ENCODE peak calls at places on chromosomes 1 and 21, in nine cellular contexts. One of them, this sample, is unnamed.

GRCh38 chr21:46320331-46320801 is 3.3 kb downstream of the C21orf58 start:
- DNase-seq in left ventricle myocardium inferior: no peak
- DNase-seq in AG10803: no peak
- DNase-seq in PC-3: no peak
- DNase-seq in fibroblast of lung: no peak
- DNase-seq in RWPE1: no peak
- DNase-seq in GM12865: no peak
- DNase-seq in fibroblast of mammary gland: peak
- DNase-seq in activated CD8-positive, alpha-beta T cell treated with anti-CD3 and anti-CD28 coated beads for 36 hours: no peak
- DNase-seq in this sample: no peak

GRCh38 chr1:197320991-197321531 is 53.0 kb downstream of the CRB1 start:
- DNase-seq in left ventricle myocardium inferior: no peak
- DNase-seq in AG10803: peak
- DNase-seq in PC-3: peak
- DNase-seq in fibroblast of lung: peak
- DNase-seq in RWPE1: peak
- DNase-seq in GM12865: no peak
- DNase-seq in fibroblast of mammary gland: peak
- DNase-seq in activated CD8-positive, alpha-beta T cell treated with anti-CD3 and anti-CD28 coated beads for 36 hours: no peak
- DNase-seq in this sample: peak

GRCh38 chr1:117780981-117781475 is 148.4 kb downstream of the GDAP2 start:
- DNase-seq in left ventricle myocardium inferior: no peak
- DNase-seq in AG10803: peak
- DNase-seq in PC-3: no peak
- DNase-seq in fibroblast of lung: peak
- DNase-seq in RWPE1: no peak
- DNase-seq in GM12865: no peak
- DNase-seq in fibroblast of mammary gland: peak
- DNase-seq in activated CD8-positive, alpha-beta T cell treated with anti-CD3 and anti-CD28 coated beads for 36 hours: no peak
- DNase-seq in this sample: no peak

GRCh38 chr1:45508295-45509151 is 8.4 kb downstream of the MMACHC start:
- DNase-seq in left ventricle myocardium inferior: no peak
- DNase-seq in AG10803: no peak
- DNase-seq in PC-3: no peak
- DNase-seq in fibroblast of lung: peak
- DNase-seq in RWPE1: no peak
- DNase-seq in GM12865: no peak
- DNase-seq in fibroblast of mammary gland: peak
- DNase-seq in activated CD8-positive, alpha-beta T cell treated with anti-CD3 and anti-CD28 coated beads for 36 hours: no peak
- DNase-seq in this sample: no peak

GRCh38 chr1:248736992-248737391 is 18.6 kb downstream of the LYPD8 start:
- DNase-seq in left ventricle myocardium inferior: no peak
- DNase-seq in AG10803: no peak
- DNase-seq in PC-3: no peak
- DNase-seq in fibroblast of lung: no peak
- DNase-seq in RWPE1: no peak
- DNase-seq in GM12865: no peak
- DNase-seq in fibroblast of mammary gland: no peak
- DNase-seq in activated CD8-positive, alpha-beta T cell treated with anti-CD3 and anti-CD28 coated beads for 36 hours: no peak
- DNase-seq in this sample: no peak

GRCh38 chr1:41784516-41785279 is 134.0 kb downstream of the HIVEP3 start:
- DNase-seq in left ventricle myocardium inferior: no peak
- DNase-seq in AG10803: peak
- DNase-seq in PC-3: peak
- DNase-seq in fibroblast of lung: no peak
- DNase-seq in RWPE1: no peak
- DNase-seq in GM12865: no peak
- DNase-seq in fibroblast of mammary gland: peak
- DNase-seq in activated CD8-positive, alpha-beta T cell treated with anti-CD3 and anti-CD28 coated beads for 36 hours: no peak
- DNase-seq in this sample: no peak

GRCh38 chr21:44701023-44701400 is 4.0 kb downstream of the KRTAP10-12 start:
- DNase-seq in left ventricle myocardium inferior: no peak
- DNase-seq in AG10803: no peak
- DNase-seq in PC-3: no peak
- DNase-seq in fibroblast of lung: no peak
- DNase-seq in RWPE1: no peak
- DNase-seq in GM12865: no peak
- DNase-seq in fibroblast of mammary gland: no peak
- DNase-seq in activated CD8-positive, alpha-beta T cell treated with anti-CD3 and anti-CD28 coated beads for 36 hours: no peak
- DNase-seq in this sample: no peak

GRCh38 chr1:147504801-147505303 is 36.4 kb upstream of the BCL9 start:
- DNase-seq in left ventricle myocardium inferior: no peak
- DNase-seq in AG10803: peak
- DNase-seq in PC-3: peak
- DNase-seq in fibroblast of lung: peak
- DNase-seq in RWPE1: no peak
- DNase-seq in GM12865: no peak
- DNase-seq in fibroblast of mammary gland: no peak
- DNase-seq in activated CD8-positive, alpha-beta T cell treated with anti-CD3 and anti-CD28 coated beads for 36 hours: no peak
- DNase-seq in this sample: peak

GRCh38 chr21:37530901-37531351 is 164.4 kb downstream of the DYRK1A start:
- DNase-seq in left ventricle myocardium inferior: no peak
- DNase-seq in AG10803: no peak
- DNase-seq in PC-3: no peak
- DNase-seq in fibroblast of lung: no peak
- DNase-seq in RWPE1: no peak
- DNase-seq in GM12865: no peak
- DNase-seq in fibroblast of mammary gland: no peak
- DNase-seq in activated CD8-positive, alpha-beta T cell treated with anti-CD3 and anti-CD28 coated beads for 36 hours: no peak
- DNase-seq in this sample: no peak

GRCh38 chr1:24762133-24762676 is 17.0 kb downstream of the CLIC4 start:
- DNase-seq in left ventricle myocardium inferior: no peak
- DNase-seq in AG10803: no peak
- DNase-seq in PC-3: no peak
- DNase-seq in fibroblast of lung: no peak
- DNase-seq in RWPE1: no peak
- DNase-seq in GM12865: no peak
- DNase-seq in fibroblast of mammary gland: peak
- DNase-seq in activated CD8-positive, alpha-beta T cell treated with anti-CD3 and anti-CD28 coated beads for 36 hours: no peak
- DNase-seq in this sample: no peak

GRCh38 chr1:171179323-171180227 is 5.5 kb upstream of the FMO2 start:
- DNase-seq in left ventricle myocardium inferior: no peak
- DNase-seq in AG10803: no peak
- DNase-seq in PC-3: no peak
- DNase-seq in fibroblast of lung: no peak
- DNase-seq in RWPE1: no peak
- DNase-seq in GM12865: no peak
- DNase-seq in fibroblast of mammary gland: no peak
- DNase-seq in activated CD8-positive, alpha-beta T cell treated with anti-CD3 and anti-CD28 coated beads for 36 hours: no peak
- DNase-seq in this sample: no peak

GRCh38 chr1:171180671-171181070 is 4.4 kb upstream of the FMO2 start:
- DNase-seq in left ventricle myocardium inferior: no peak
- DNase-seq in AG10803: no peak
- DNase-seq in PC-3: no peak
- DNase-seq in fibroblast of lung: peak
- DNase-seq in RWPE1: no peak
- DNase-seq in GM12865: no peak
- DNase-seq in fibroblast of mammary gland: no peak
- DNase-seq in activated CD8-positive, alpha-beta T cell treated with anti-CD3 and anti-CD28 coated beads for 36 hours: no peak
- DNase-seq in this sample: no peak

GRCh38 chr1:171188388-171189266 is 3.5 kb downstream of the FMO2 start:
- DNase-seq in left ventricle myocardium inferior: peak
- DNase-seq in AG10803: peak
- DNase-seq in PC-3: peak
- DNase-seq in fibroblast of lung: peak
- DNase-seq in RWPE1: peak
- DNase-seq in GM12865: peak
- DNase-seq in fibroblast of mammary gland: peak
- DNase-seq in activated CD8-positive, alpha-beta T cell treated with anti-CD3 and anti-CD28 coated beads for 36 hours: peak
- DNase-seq in this sample: peak

GRCh38 chr1:171185064-171185463 is at the start of gene FMO2:
- DNase-seq in left ventricle myocardium inferior: no peak
- DNase-seq in AG10803: no peak
- DNase-seq in PC-3: no peak
- DNase-seq in fibroblast of lung: peak
- DNase-seq in RWPE1: no peak
- DNase-seq in GM12865: no peak
- DNase-seq in fibroblast of mammary gland: peak
- DNase-seq in activated CD8-positive, alpha-beta T cell treated with anti-CD3 and anti-CD28 coated beads for 36 hours: no peak
- DNase-seq in this sample: no peak
- TF ChIP-seq CTCF in left ventricle myocardium inferior: no peak
- TF ChIP-seq CTCF in AG10803: no peak
- TF ChIP-seq CTCF in PC-3: no peak
- TF ChIP-seq CTCF in fibroblast of lung: no peak
- TF ChIP-seq CTCF in RWPE1: no peak
- TF ChIP-seq CTCF in GM12865: no peak
- TF ChIP-seq CTCF in fibroblast of mammary gland: no peak
- TF ChIP-seq CTCF in activated CD8-positive, alpha-beta T cell treated with anti-CD3 and anti-CD28 coated beads for 36 hours: no peak
- TF ChIP-seq CTCF in this sample: no peak

GRCh38 chr1:29906927-29907326 is 670.6 kb downstream of the PTPRU start:
- DNase-seq in left ventricle myocardium inferior: no peak
- DNase-seq in AG10803: no peak
- DNase-seq in PC-3: no peak
- DNase-seq in fibroblast of lung: no peak
- DNase-seq in RWPE1: no peak
- DNase-seq in GM12865: no peak
- DNase-seq in fibroblast of mammary gland: no peak
- DNase-seq in activated CD8-positive, alpha-beta T cell treated with anti-CD3 and anti-CD28 coated beads for 36 hours: no peak
- DNase-seq in this sample: no peak

GRCh38 chr1:29916656-29917369 is 680.5 kb downstream of the PTPRU start:
- DNase-seq in left ventricle myocardium inferior: no peak
- DNase-seq in AG10803: no peak
- DNase-seq in PC-3: no peak
- DNase-seq in fibroblast of lung: no peak
- DNase-seq in RWPE1: no peak
- DNase-seq in GM12865: no peak
- DNase-seq in fibroblast of mammary gland: no peak
- DNase-seq in activated CD8-positive, alpha-beta T cell treated with anti-CD3 and anti-CD28 coated beads for 36 hours: no peak
- DNase-seq in this sample: no peak

DNA sequence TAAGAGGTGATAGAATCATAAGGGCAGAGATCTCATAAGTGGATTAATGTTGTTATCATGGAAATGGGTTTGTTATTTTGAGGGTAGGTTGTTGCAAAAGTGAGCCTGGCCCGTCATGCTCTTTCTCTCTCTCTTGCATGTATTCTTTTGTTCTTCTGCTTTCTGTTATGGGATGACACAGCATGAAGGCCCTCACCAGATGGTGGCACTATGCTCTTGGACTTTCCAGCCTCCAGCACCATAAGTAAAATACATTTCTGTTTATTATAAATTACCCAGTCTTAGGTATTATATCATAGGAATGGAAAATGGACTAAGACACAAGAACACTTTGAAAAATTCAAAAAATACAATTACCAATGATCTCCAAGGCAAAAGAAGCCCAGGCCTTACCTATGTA is 676.1 kb downstream of the PTPRU start:
- DNase-seq in left ventricle myocardium inferior: no peak
- DNase-seq in AG10803: peak
- DNase-seq in PC-3: peak
- DNase-seq in fibroblast of lung: peak
- DNase-seq in RWPE1: no peak
- DNase-seq in GM12865: peak
- DNase-seq in fibroblast of mammary gland: peak
- DNase-seq in activated CD8-positive, alpha-beta T cell treated with anti-CD3 and anti-CD28 coated beads for 36 hours: peak
- DNase-seq in this sample: peak
- TF ChIP-seq CTCF in left ventricle myocardium inferior: peak
- TF ChIP-seq CTCF in AG10803: peak
- TF ChIP-seq CTCF in PC-3: peak
- TF ChIP-seq CTCF in fibroblast of lung: peak
- TF ChIP-seq CTCF in RWPE1: peak
- TF ChIP-seq CTCF in GM12865: peak
- TF ChIP-seq CTCF in fibroblast of mammary gland: peak
- TF ChIP-seq CTCF in activated CD8-positive, alpha-beta T cell treated with anti-CD3 and anti-CD28 coated beads for 36 hours: no peak
- TF ChIP-seq CTCF in this sample: peak

GRCh38 chr1:55329826-55330432 is 114.8 kb upstream of the USP24 start:
- DNase-seq in left ventricle myocardium inferior: no peak
- DNase-seq in AG10803: no peak
- DNase-seq in PC-3: no peak
- DNase-seq in fibroblast of lung: peak
- DNase-seq in RWPE1: no peak
- DNase-seq in GM12865: no peak
- DNase-seq in fibroblast of mammary gland: no peak
- DNase-seq in activated CD8-positive, alpha-beta T cell treated with anti-CD3 and anti-CD28 coated beads for 36 hours: no peak
- DNase-seq in this sample: no peak

GRCh38 chr1:55329091-55329490 is 113.9 kb upstream of the USP24 start:
- DNase-seq in left ventricle myocardium inferior: peak
- DNase-seq in AG10803: no peak
- DNase-seq in PC-3: no peak
- DNase-seq in fibroblast of lung: no peak
- DNase-seq in RWPE1: no peak
- DNase-seq in GM12865: no peak
- DNase-seq in fibroblast of mammary gland: no peak
- DNase-seq in activated CD8-positive, alpha-beta T cell treated with anti-CD3 and anti-CD28 coated beads for 36 hours: no peak
- DNase-seq in this sample: no peak

GRCh38 chr1:55334140-55334539 is 119.0 kb upstream of the USP24 start:
- DNase-seq in left ventricle myocardium inferior: no peak
- DNase-seq in AG10803: no peak
- DNase-seq in PC-3: no peak
- DNase-seq in fibroblast of lung: no peak
- DNase-seq in RWPE1: no peak
- DNase-seq in GM12865: no peak
- DNase-seq in fibroblast of mammary gland: peak
- DNase-seq in activated CD8-positive, alpha-beta T cell treated with anti-CD3 and anti-CD28 coated beads for 36 hours: peak
- DNase-seq in this sample: no peak

GRCh38 chr1:55334797-55335196 is 119.6 kb upstream of the USP24 start:
- DNase-seq in left ventricle myocardium inferior: no peak
- DNase-seq in AG10803: no peak
- DNase-seq in PC-3: no peak
- DNase-seq in fibroblast of lung: no peak
- DNase-seq in RWPE1: no peak
- DNase-seq in GM12865: no peak
- DNase-seq in fibroblast of mammary gland: no peak
- DNase-seq in activated CD8-positive, alpha-beta T cell treated with anti-CD3 and anti-CD28 coated beads for 36 hours: no peak
- DNase-seq in this sample: no peak

GRCh38 chr1:55331355-55331754 is 116.2 kb upstream of the USP24 start:
- DNase-seq in left ventricle myocardium inferior: no peak
- DNase-seq in AG10803: no peak
- DNase-seq in PC-3: no peak
- DNase-seq in fibroblast of lung: no peak
- DNase-seq in RWPE1: no peak
- DNase-seq in GM12865: no peak
- DNase-seq in fibroblast of mammary gland: no peak
- DNase-seq in activated CD8-positive, alpha-beta T cell treated with anti-CD3 and anti-CD28 coated beads for 36 hours: no peak
- DNase-seq in this sample: no peak
- TF ChIP-seq CTCF in left ventricle myocardium inferior: no peak
- TF ChIP-seq CTCF in AG10803: no peak
- TF ChIP-seq CTCF in PC-3: no peak
- TF ChIP-seq CTCF in fibroblast of lung: no peak
- TF ChIP-seq CTCF in RWPE1: no peak
- TF ChIP-seq CTCF in GM12865: no peak
- TF ChIP-seq CTCF in fibroblast of mammary gland: no peak
- TF ChIP-seq CTCF in activated CD8-positive, alpha-beta T cell treated with anti-CD3 and anti-CD28 coated beads for 36 hours: no peak
- TF ChIP-seq CTCF in this sample: no peak

GRCh38 chr1:62448221-62448933 is 11.5 kb downstream of the USP1 start:
- DNase-seq in left ventricle myocardium inferior: no peak
- DNase-seq in AG10803: no peak
- DNase-seq in PC-3: no peak
- DNase-seq in fibroblast of lung: no peak
- DNase-seq in RWPE1: no peak
- DNase-seq in GM12865: no peak
- DNase-seq in fibroblast of mammary gland: no peak
- DNase-seq in activated CD8-positive, alpha-beta T cell treated with anti-CD3 and anti-CD28 coated beads for 36 hours: no peak
- DNase-seq in this sample: no peak

GRCh38 chr1:62444701-62445100 is 7.9 kb downstream of the USP1 start:
- DNase-seq in left ventricle myocardium inferior: no peak
- DNase-seq in AG10803: no peak
- DNase-seq in PC-3: no peak
- DNase-seq in fibroblast of lung: no peak
- DNase-seq in RWPE1: no peak
- DNase-seq in GM12865: no peak
- DNase-seq in fibroblast of mammary gland: no peak
- DNase-seq in activated CD8-positive, alpha-beta T cell treated with anti-CD3 and anti-CD28 coated beads for 36 hours: no peak
- DNase-seq in this sample: no peak

GRCh38 chr1:62452951-62453350 is 16.1 kb downstream of the USP1 start:
- DNase-seq in left ventricle myocardium inferior: no peak
- DNase-seq in AG10803: no peak
- DNase-seq in PC-3: peak
- DNase-seq in fibroblast of lung: no peak
- DNase-seq in RWPE1: no peak
- DNase-seq in GM12865: no peak
- DNase-seq in fibroblast of mammary gland: peak
- DNase-seq in activated CD8-positive, alpha-beta T cell treated with anti-CD3 and anti-CD28 coated beads for 36 hours: no peak
- DNase-seq in this sample: no peak

GRCh38 chr1:62450301-62450700 is 13.5 kb downstream of the USP1 start:
- DNase-seq in left ventricle myocardium inferior: no peak
- DNase-seq in AG10803: no peak
- DNase-seq in PC-3: no peak
- DNase-seq in fibroblast of lung: no peak
- DNase-seq in RWPE1: no peak
- DNase-seq in GM12865: no peak
- DNase-seq in fibroblast of mammary gland: no peak
- DNase-seq in activated CD8-positive, alpha-beta T cell treated with anti-CD3 and anti-CD28 coated beads for 36 hours: no peak
- DNase-seq in this sample: no peak
- TF ChIP-seq CTCF in left ventricle myocardium inferior: no peak
- TF ChIP-seq CTCF in AG10803: no peak
- TF ChIP-seq CTCF in PC-3: no peak
- TF ChIP-seq CTCF in fibroblast of lung: no peak
- TF ChIP-seq CTCF in RWPE1: no peak
- TF ChIP-seq CTCF in GM12865: no peak
- TF ChIP-seq CTCF in fibroblast of mammary gland: no peak
- TF ChIP-seq CTCF in activated CD8-positive, alpha-beta T cell treated with anti-CD3 and anti-CD28 coated beads for 36 hours: no peak
- TF ChIP-seq CTCF in this sample: no peak